ENCODE peak calls at places on chromosome 22, in ten cellular contexts. D, Y, U, P, M, J, B, S, C and L are unnamed samples.

GRCh38 chr22:48425091-48425506 is 1402.6 kb downstream of the BRD1 start:
- DNase-seq in D (no peak), Y (no peak), U (no peak), P (no peak), M (no peak), J (no peak), B (no peak), S (no peak), C (no peak), L (no peak)

GRCh38 chr22:21796863-21797262 is 61.3 kb upstream of the YPEL1 start:
- DNase-seq in D (no peak), Y (no peak), U (no peak), P (no peak), M (no peak), J (no peak), B (no peak), S (no peak), C (no peak), L (no peak)

GRCh38 chr22:16824718-16825687 is at the start of gene XKR3:
- DNase-seq in D (peak), Y (peak), U (no peak), P (no peak), M (no peak), J (no peak), B (no peak), S (no peak), C (no peak), L (no peak)

GRCh38 chr22:18048441-18048898 is 24.1 kb upstream of the MICAL3 start:
- DNase-seq in D (no peak), Y (peak), U (no peak), P (peak), M (no peak), J (peak), B (no peak), S (no peak), C (no peak), L (no peak)

GRCh38 chr22:45316796-45317526 is 7.2 kb downstream of the FAM118A start:
- DNase-seq in D (no peak), Y (no peak), U (no peak), P (no peak), M (no peak), J (no peak), B (no peak), S (no peak), C (no peak), L (no peak)

GRCh38 chr22:45579306-45579705 is 76.6 kb downstream of the FBLN1 start:
- DNase-seq in D (no peak), Y (no peak), U (no peak), P (no peak), M (no peak), J (no peak), B (no peak), S (no peak), C (no peak), L (no peak)

GRCh38 chr22:46355996-46356471 is 20.5 kb downstream of the TRMU start:
- DNase-seq in D (no peak), Y (no peak), U (no peak), P (no peak), M (no peak), J (no peak), B (no peak), S (peak), C (no peak), L (no peak)

GRCh38 chr22:25448435-25449051 is 115.9 kb upstream of the GRK3 start:
- DNase-seq in D (peak), Y (peak), U (peak), P (peak), M (no peak), J (no peak), B (peak), S (no peak), C (no peak), L (no peak)

GRCh38 chr22:29004647-29005371 is 56.8 kb downstream of the C22orf31 start:
- DNase-seq in D (no peak), Y (peak), U (peak), P (peak), M (peak), J (peak), B (peak), S (peak), C (peak), L (no peak)

GRCh38 chr22:24147666-24148065 is 33.6 kb upstream of the SUSD2 start:
- DNase-seq in D (no peak), Y (no peak), U (no peak), P (no peak), M (no peak), J (no peak), B (no peak), S (no peak), C (no peak), L (no peak)

GRCh38 chr22:27128461-27129080 is 471.2 kb downstream of the MIAT start:
- DNase-seq in D (no peak), Y (no peak), U (no peak), P (no peak), M (no peak), J (no peak), B (no peak), S (no peak), C (no peak), L (peak)

DNA sequence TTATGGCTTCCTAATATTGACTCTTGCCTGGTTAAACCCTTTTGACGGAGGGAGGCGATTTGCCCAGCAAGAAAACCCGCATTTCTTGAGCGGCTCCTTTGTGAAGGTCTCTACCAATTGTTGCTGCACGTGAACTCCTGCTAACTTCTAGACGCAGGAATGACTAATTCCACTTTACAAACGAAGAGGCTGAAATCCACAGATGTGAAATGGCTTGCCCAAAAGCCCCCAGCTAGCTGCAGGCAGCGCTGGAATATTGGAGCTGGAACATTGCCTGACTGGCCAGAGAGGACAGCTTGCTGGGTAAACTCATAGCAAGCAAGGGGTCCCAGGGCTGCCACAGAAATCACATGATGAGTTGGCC is 542 bp downstream of the GCAT start:
- DNase-seq in D (peak), Y (peak), U (no peak), P (peak), M (no peak), J (no peak), B (peak), S (no peak), C (no peak), L (no peak)
- H3K4me3 ChIP-seq in D (peak), Y (peak), U (peak), P (peak), M (peak), J (peak), B (peak), S (peak), C (peak), L (peak)

GRCh38 chr22:37254206-37254866 is 10.3 kb upstream of the RAC2 start:
- DNase-seq in D (no peak), Y (peak), U (peak), P (peak), M (peak), J (no peak), B (peak), S (no peak), C (no peak), L (peak)

GRCh38 chr22:37254867-37255233 is 10.8 kb upstream of the RAC2 start:
- DNase-seq in D (no peak), Y (peak), U (peak), P (peak), M (no peak), J (no peak), B (peak), S (no peak), C (no peak), L (no peak)

GRCh38 chr22:37256075-37256726 is 12.1 kb upstream of the RAC2 start:
- DNase-seq in D (no peak), Y (no peak), U (no peak), P (no peak), M (peak), J (no peak), B (no peak), S (no peak), C (no peak), L (no peak)

GRCh38 chr22:37255558-37256006 is 11.5 kb upstream of the RAC2 start:
- DNase-seq in D (no peak), Y (no peak), U (no peak), P (no peak), M (no peak), J (no peak), B (no peak), S (no peak), C (no peak), L (no peak)

GRCh38 chr22:37253164-37253660 is 9.1 kb upstream of the RAC2 start:
- DNase-seq in D (no peak), Y (no peak), U (no peak), P (peak), M (no peak), J (no peak), B (peak), S (no peak), C (no peak), L (no peak)
- H3K4me3 ChIP-seq in D (no peak), Y (no peak), U (no peak), P (no peak), M (no peak), J (no peak), B (no peak), S (no peak), C (no peak), L (no peak)

DNA sequence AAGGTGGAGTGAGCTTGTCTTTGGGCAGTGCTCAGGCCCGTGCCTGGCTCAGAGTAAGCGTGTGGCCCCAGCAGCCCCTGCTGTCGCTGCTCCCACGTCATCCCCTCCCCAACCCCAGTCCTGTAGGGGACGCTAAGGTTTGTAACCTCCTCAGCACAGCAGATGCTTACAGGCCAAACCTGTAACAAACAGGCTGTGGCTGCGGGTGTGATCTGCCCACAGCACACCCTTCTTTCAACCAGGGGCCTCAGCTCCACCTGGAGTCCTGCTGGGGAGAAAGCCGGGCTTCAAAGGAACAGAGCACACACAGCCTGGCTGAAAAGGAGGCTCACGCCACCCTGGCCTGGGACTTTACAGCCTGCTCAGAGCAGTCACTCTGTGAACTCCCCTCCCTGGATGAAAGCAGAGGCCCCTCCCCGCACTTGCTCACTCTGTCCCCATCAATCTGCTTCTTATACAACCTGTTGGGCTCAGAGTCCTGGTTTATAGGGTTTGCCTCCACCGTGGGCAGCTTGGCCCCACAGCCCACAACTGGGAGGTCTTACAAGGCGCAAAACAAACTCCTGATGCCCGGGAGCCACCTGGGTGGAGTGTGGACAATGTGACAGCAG is 54.3 kb downstream of the SCUBE1 start:
- DNase-seq in D (no peak), Y (no peak), U (no peak), P (no peak), M (no peak), J (no peak), B (no peak), S (no peak), C (no peak), L (no peak)
- H3K4me3 ChIP-seq in D (no peak), Y (peak), U (no peak), P (peak), M (peak), J (no peak), B (no peak), S (no peak), C (peak), L (no peak)

DNA sequence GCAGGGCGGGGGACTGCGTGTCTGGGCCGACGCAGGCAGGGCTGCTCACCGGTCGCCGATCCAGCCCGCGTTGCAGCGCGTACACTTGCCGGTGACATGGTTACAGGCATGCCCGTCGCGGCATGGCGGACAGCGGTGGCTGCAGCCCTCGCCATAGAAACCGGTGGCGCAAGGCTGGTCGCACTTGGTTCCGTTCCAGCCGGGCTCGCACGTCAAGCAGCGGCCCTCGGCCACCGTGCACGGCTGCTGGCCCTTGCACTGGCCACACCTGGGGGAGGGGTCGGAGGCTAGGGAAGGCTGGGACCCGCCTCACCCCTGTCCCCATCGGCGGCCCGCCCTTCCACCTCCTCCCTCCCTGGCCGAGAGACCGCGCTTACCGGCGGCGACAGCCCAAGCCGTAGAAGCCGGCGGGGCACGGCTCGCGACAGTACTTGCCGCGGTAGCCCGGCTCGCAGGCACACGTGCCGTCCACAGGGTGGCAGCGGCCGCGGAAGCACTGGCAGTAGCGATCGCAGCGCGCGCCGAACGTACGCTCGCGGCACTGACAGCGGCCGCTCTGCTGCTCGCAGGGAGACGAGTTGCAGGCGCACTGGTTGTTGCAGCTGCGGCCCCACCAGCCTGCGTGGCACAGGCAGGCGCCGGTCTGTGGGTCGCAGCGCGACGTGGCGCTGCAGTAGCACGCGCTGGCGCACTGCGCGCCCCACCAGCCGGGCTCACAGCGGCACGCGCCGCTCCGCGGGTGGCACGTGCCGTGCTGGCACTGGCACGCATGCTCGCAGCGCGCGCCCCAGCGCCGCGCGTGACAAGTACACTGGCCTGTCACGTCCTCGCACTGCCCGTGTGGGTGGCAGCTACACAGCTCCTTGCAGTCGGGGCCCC is 6.7 kb downstream of the SCARF2 start:
- DNase-seq in D (peak), Y (no peak), U (no peak), P (peak), M (peak), J (peak), B (peak), S (peak), C (peak), L (no peak)
- H3K4me3 ChIP-seq in D (no peak), Y (no peak), U (no peak), P (no peak), M (peak), J (no peak), B (peak), S (peak), C (peak), L (no peak)

GRCh38 chr22:22955276-22955798 is 67.7 kb downstream of the IGLL5 start:
- DNase-seq in D (no peak), Y (no peak), U (no peak), P (no peak), M (no peak), J (no peak), B (peak), S (no peak), C (no peak), L (no peak)
- H3K4me3 ChIP-seq in D (no peak), Y (no peak), U (no peak), P (no peak), M (no peak), J (no peak), B (no peak), S (no peak), C (no peak), L (no peak)

GRCh38 chr22:32476286-32476685 is 1.7 kb downstream of the FBXO7 start:
- DNase-seq in D (no peak), Y (peak), U (no peak), P (no peak), M (no peak), J (no peak), B (no peak), S (no peak), C (no peak), L (no peak)

GRCh38 chr22:32477608-32478007 is 3.0 kb downstream of the FBXO7 start:
- DNase-seq in D (no peak), Y (no peak), U (no peak), P (no peak), M (no peak), J (no peak), B (no peak), S (no peak), C (no peak), L (no peak)

GRCh38 chr22:32474635-32475427 is at the start of gene FBXO7:
- DNase-seq in D (peak), Y (peak), U (peak), P (peak), M (peak), J (peak), B (peak), S (peak), C (peak), L (peak)

GRCh38 chr22:32475428-32476010 is 908 bp downstream of the FBXO7 start:
- DNase-seq in D (peak), Y (peak), U (peak), P (peak), M (peak), J (peak), B (peak), S (peak), C (peak), L (peak)

DNA sequence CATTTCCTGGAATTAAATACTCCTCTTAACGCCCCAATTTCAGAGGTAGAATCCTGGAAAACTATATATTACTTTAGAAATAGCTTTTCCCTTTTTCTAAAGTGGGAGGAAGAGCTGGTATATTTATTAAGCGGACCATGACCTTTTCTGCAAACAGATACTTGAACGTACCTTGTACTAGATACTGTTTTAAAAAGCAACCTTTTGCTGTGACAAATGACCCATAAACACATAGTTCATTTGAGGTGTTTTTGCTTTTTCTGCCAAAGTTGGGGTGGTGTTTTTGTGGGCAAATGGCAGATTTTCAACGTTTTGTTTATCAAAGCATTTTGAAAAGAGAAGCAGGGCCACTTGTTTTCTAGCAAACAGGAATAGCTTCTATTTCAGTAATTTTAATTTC is 2.2 kb downstream of the FBXO7 start:
- DNase-seq in D (no peak), Y (no peak), U (no peak), P (no peak), M (no peak), J (no peak), B (no peak), S (no peak), C (no peak), L (no peak)
- H3K4me3 ChIP-seq in D (peak), Y (peak), U (peak), P (peak), M (peak), J (no peak), B (peak), S (peak), C (peak), L (peak)

GRCh38 chr22:19714320-19715252 is at the start of gene SEPTIN5:
- DNase-seq in D (peak), Y (no peak), U (no peak), P (no peak), M (no peak), J (no peak), B (no peak), S (no peak), C (no peak), L (no peak)
- H3K4me3 ChIP-seq in D (no peak), Y (peak), U (peak), P (peak), M (peak), J (peak), B (peak), S (peak), C (peak), L (peak)

GRCh38 chr22:36816635-36817428 is at the start of gene PVALB:
- DNase-seq in D (no peak), Y (peak), U (peak), P (peak), M (peak), J (peak), B (no peak), S (no peak), C (peak), L (peak)
- H3K4me3 ChIP-seq in D (no peak), Y (no peak), U (no peak), P (no peak), M (peak), J (peak), B (no peak), S (peak), C (peak), L (no peak)